ENCODE peak calls at places on chromosomes 2 and 18, in ten cellular contexts. Z is left ventricle myocardium inferior; M is heart left ventricle; E is psoas muscle; K is CD4-positive, CD25-positive, alpha-beta regulatory T cell; R is Peyer's patch; O is epithelial cell of esophagus; J is colonic mucosa; N is body of pancreas; Y is NT2/D1. L is an unnamed sample.

GRCh38 chr2:63842149-63843061 is 709 bp downstream of the UGP2 start:
- DNase-seq in E (peak; percentile 76), R (peak; percentile 71), N (peak; percentile 50), Z (no peak), J (peak; percentile 74), M (no peak), Y (no peak), O (peak; percentile 70), K (no peak), L (no peak)

GRCh38 chr2:158034198-158034831 is 67.4 kb upstream of the UPP2 start:
- DNase-seq in N (peak; percentile 66), R (peak; percentile 78), M (peak; percentile 29), E (no peak), Y (peak; percentile 72), J (peak; percentile 68), Z (no peak), O (peak; percentile 76), K (no peak), L (peak; percentile 15)

GRCh38 chr2:49834433-49834832 is 680.1 kb upstream of the FSHR start:
- DNase-seq in E (no peak), R (no peak), Y (no peak), N (no peak), J (no peak), O (no peak), M (no peak), Z (no peak), K (no peak), L (no peak)

GRCh38 chr18:59918320-59918755 is 18.5 kb downstream of the PMAIP1 start:
- DNase-seq in E (peak; percentile 69), O (peak; percentile 89), Z (peak; percentile 30), K (no peak), J (peak; percentile 36), M (peak; percentile 30), R (peak; percentile 83), Y (no peak), N (no peak), L (peak; percentile 74)

GRCh38 chr18:75314117-75314516 is 103.5 kb downstream of the TSHZ1 start:
- DNase-seq in M (no peak), K (no peak), J (no peak), N (no peak), Z (no peak), O (peak; percentile 4), E (no peak), Y (no peak), R (no peak), L (no peak)

GRCh38 chr2:68857855-68858456 is 13.2 kb downstream of the BMP10 start:
- DNase-seq in J (no peak), Y (no peak), M (no peak), O (peak; percentile 21), N (no peak), E (no peak), K (no peak), R (no peak), Z (no peak), L (no peak)

GRCh38 chr18:45652703-45653490 is 37.6 kb downstream of the SLC14A2 start:
- DNase-seq in E (no peak), Y (no peak), R (no peak), K (no peak), O (peak; percentile 81), N (no peak), M (no peak), J (no peak), Z (no peak), L (no peak)

GRCh38 chr2:8662239-8662879 is 19.5 kb upstream of the ID2 start:
- DNase-seq in R (no peak), O (peak; percentile 53), N (no peak), Y (no peak), K (no peak), J (no peak), E (no peak), M (no peak), Z (no peak), L (no peak)

GRCh38 chr2:69043736-69044400 is 30.9 kb downstream of the ANTXR1 start:
- DNase-seq in O (peak; percentile 73), M (no peak), K (no peak), J (no peak), Y (no peak), Z (no peak), E (no peak), N (no peak), R (no peak), L (no peak)

GRCh38 chr2:237540823-237541222 is 25.6 kb upstream of the PRLH start:
- DNase-seq in M (peak; percentile 74), Z (peak; percentile 77), J (peak; percentile 86), E (peak; percentile 87), R (peak; percentile 84), Y (no peak), K (no peak), O (peak; percentile 49), N (peak; percentile 23), L (no peak)

GRCh38 chr2:19719540-19719939 is 182.2 kb downstream of the TTC32 start:
- DNase-seq in O (no peak), Z (no peak), E (no peak), K (no peak), N (no peak), Y (no peak), M (no peak), R (no peak), J (no peak), L (no peak)

GRCh38 chr2:149365826-149366583 is 35.6 kb downstream of the LYPD6 start:
- DNase-seq in K (no peak), J (peak; percentile 23), E (no peak), R (no peak), M (no peak), N (peak; percentile 57), Y (no peak), Z (no peak), O (peak; percentile 89), L (no peak)
- H3K4me3 ChIP-seq in K (no peak overlapping the region), J (no peak overlapping the region), E (no peak overlapping the region), R (no peak overlapping the region), M (no peak overlapping the region), N (no peak overlapping the region), Y (no peak overlapping the region), Z (no peak overlapping the region), O (no peak overlapping the region), L (no peak overlapping the region)

DNA sequence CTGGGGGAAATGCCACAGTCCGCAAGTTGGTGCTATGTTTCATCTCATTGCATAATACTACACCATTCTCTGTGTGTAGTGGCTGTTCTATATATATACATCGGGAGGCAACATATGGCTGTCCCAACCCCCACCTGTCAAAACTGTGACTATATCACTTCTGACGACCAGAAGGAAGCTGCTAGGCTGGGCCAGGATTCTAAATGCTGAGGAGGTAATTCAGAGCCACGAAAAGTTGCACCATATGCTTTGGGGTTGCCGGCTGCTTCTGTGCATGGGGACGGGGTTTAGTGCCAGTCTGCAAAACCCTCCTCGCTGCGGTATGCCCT is 117.3 kb downstream of the MSH2 start:
- DNase-seq in Y (no peak), K (no peak), N (no peak), E (no peak), R (no peak), Z (no peak), M (no peak), J (no peak), O (no peak), L (no peak)
- H3K4me3 ChIP-seq in Y (no peak overlapping the region), K (peak overlapping the region; percentile 48), N (no peak overlapping the region), E (peak overlapping the region; percentile 63), R (no peak overlapping the region), Z (peak overlapping the region; percentile 63), M (no peak overlapping the region), J (no peak overlapping the region), O (no peak overlapping the region), L (peak overlapping the region; percentile 69)

DNA sequence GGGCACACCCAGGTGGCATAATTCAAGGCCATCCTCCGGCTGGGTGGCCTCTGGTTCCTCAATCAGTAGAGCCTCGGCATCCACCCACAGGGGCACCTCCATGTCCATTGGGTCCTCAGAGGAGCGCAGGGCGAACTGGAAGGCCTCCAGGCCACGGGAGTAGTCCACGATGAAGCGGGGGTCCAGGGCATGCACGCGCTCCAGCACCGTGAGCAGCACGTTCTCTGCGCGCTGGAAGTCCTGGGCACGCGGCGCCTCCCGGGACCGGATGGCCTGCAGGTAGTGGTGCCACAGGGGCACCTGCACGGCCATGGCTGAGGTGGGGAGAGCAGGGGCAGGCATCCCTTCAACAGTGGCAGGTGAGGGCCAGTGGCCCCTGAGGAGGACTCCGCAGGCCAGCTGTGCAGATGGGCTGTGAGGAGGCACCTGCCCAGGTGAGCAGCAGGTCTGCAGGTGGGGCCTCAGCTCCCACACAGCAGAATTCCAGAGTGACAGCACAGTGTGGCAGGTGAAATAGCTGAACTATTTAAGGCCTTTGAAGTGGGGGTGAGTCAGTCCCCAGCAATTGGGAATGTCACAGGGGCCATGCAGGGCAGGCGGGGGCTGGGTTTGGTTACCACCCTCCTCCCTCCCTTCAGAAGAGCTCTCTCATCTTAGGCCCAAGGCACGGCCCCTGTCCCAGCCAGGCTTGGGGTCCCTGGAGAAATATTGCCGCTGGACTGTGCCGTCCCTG is at the start of gene MAB21L4:
- DNase-seq in R (no peak), K (no peak), Y (no peak), M (no peak), J (no peak), E (no peak), Z (no peak), N (no peak), O (peak; percentile 31), L (no peak)
- H3K4me3 ChIP-seq in R (no peak within 1 kb of the TSS), K (no peak within 1 kb of the TSS), Y (no peak within 1 kb of the TSS), M (no peak within 1 kb of the TSS), J (peak within 1 kb of the TSS; percentile 17), E (no peak within 1 kb of the TSS), Z (no peak within 1 kb of the TSS), N (no peak within 1 kb of the TSS), O (no peak within 1 kb of the TSS), L (no peak within 1 kb of the TSS)

GRCh38 chr2:88621432-88621831 is 5.8 kb downstream of the EIF2AK3 start:
- DNase-seq in O (no peak), Z (no peak), J (no peak), N (no peak), K (no peak), M (no peak), Y (no peak), E (no peak), R (no peak), L (no peak)
- H3K4me3 ChIP-seq in O (no peak overlapping the region), Z (no peak overlapping the region), J (no peak overlapping the region), N (no peak overlapping the region), K (no peak overlapping the region), M (no peak overlapping the region), Y (no peak overlapping the region), E (no peak overlapping the region), R (no peak overlapping the region), L (no peak overlapping the region)

GRCh38 chr18:79799619-79800352 is 2.0 kb downstream of the KCNG2 start:
- DNase-seq in N (no peak), M (no peak), J (no peak), E (no peak), O (no peak), Y (no peak), R (peak; percentile 59), K (no peak), Z (no peak), L (no peak)
- H3K4me3 ChIP-seq in N (no peak overlapping the region), M (no peak overlapping the region), J (no peak overlapping the region), E (no peak overlapping the region), O (no peak overlapping the region), Y (no peak overlapping the region), R (no peak overlapping the region), K (no peak overlapping the region), Z (no peak overlapping the region), L (no peak overlapping the region)

DNA sequence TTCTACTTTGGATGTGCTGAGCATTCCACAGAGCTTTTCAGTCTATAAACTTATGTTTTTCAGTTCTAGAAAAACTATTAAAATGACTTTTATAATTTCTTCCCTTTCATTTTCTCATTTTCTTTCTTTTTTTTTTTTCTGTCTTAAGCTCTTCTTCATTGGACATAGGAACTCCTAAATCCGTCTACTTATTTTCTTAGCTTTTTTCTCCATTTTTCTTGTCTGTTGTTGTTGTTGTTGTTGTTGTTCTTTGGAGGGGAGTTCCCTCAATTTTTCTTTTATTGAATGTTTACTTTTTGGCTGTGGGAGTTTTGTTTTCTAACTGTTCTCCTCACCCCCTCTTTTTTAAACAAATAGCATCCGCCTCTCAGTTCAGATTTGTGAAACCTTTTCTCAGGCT is 7.9 kb downstream of the SOCS6 start:
- DNase-seq in N (no peak), Z (no peak), K (no peak), J (no peak), O (no peak), M (no peak), R (no peak), E (no peak), Y (no peak), L (no peak)
- H3K4me3 ChIP-seq in N (no peak overlapping the region), Z (peak overlapping the region; percentile 43), K (no peak overlapping the region), J (no peak overlapping the region), O (no peak overlapping the region), M (no peak overlapping the region), R (no peak overlapping the region), E (no peak overlapping the region), Y (no peak overlapping the region), L (peak overlapping the region; percentile 50)

L was measured in BE2C.